ENCODE peak calls at places on chromosomes 13 and 19, in six cellular contexts. One of them, this sample, is unnamed.

GRCh38 chr13:40895715-40896184 is 106.3 kb downstream of the SLC25A15 start:
- DNase-seq in pancreas: no peak
- DNase-seq in body of pancreas: peak
- DNase-seq in spleen: no peak
- DNase-seq in Panc1: no peak
- DNase-seq in A673: no peak
- DNase-seq in this sample: peak

GRCh38 chr19:13096968-13097330 is 5.7 kb downstream of the LYL1 start:
- DNase-seq in pancreas: no peak
- DNase-seq in body of pancreas: no peak
- DNase-seq in spleen: no peak
- DNase-seq in Panc1: no peak
- DNase-seq in A673: no peak
- DNase-seq in this sample: no peak

GRCh38 chr13:101706651-101707050 is 254.2 kb downstream of the ITGBL1 start:
- DNase-seq in pancreas: no peak
- DNase-seq in body of pancreas: peak
- DNase-seq in spleen: no peak
- DNase-seq in Panc1: no peak
- DNase-seq in A673: peak
- DNase-seq in this sample: no peak

GRCh38 chr13:44109986-44110640 is 230.4 kb downstream of the LACC1 start:
- DNase-seq in pancreas: no peak
- DNase-seq in body of pancreas: no peak
- DNase-seq in spleen: no peak
- DNase-seq in Panc1: no peak
- DNase-seq in A673: no peak
- DNase-seq in this sample: no peak

GRCh38 chr13:64088491-64088890 is 2672.8 kb upstream of the PCDH20 start:
- DNase-seq in pancreas: no peak
- DNase-seq in body of pancreas: no peak
- DNase-seq in spleen: no peak
- DNase-seq in Panc1: no peak
- DNase-seq in A673: peak
- DNase-seq in this sample: no peak

GRCh38 chr13:97058417-97058816 is 64.1 kb upstream of the OXGR1 start:
- DNase-seq in pancreas: no peak
- DNase-seq in body of pancreas: no peak
- DNase-seq in spleen: no peak
- DNase-seq in Panc1: no peak
- DNase-seq in A673: peak
- DNase-seq in this sample: no peak

GRCh38 chr19:20153281-20153680 is 13.7 kb upstream of the ZNF486 start:
- DNase-seq in pancreas: no peak
- DNase-seq in body of pancreas: no peak
- DNase-seq in spleen: no peak
- DNase-seq in Panc1: no peak
- DNase-seq in A673: no peak
- DNase-seq in this sample: no peak

GRCh38 chr19:5308471-5309437 is 31.9 kb downstream of the PTPRS start:
- DNase-seq in pancreas: peak
- DNase-seq in body of pancreas: peak
- DNase-seq in spleen: no peak
- DNase-seq in Panc1: no peak
- DNase-seq in A673: peak
- DNase-seq in this sample: peak

GRCh38 chr13:71417205-71417604 is 449.8 kb downstream of the DACH1 start:
- DNase-seq in pancreas: no peak
- DNase-seq in body of pancreas: no peak
- DNase-seq in spleen: no peak
- DNase-seq in Panc1: no peak
- DNase-seq in A673: no peak
- DNase-seq in this sample: no peak

GRCh38 chr13:101346942-101347728 is 69.2 kb downstream of the NALCN start:
- DNase-seq in pancreas: no peak
- DNase-seq in body of pancreas: no peak
- DNase-seq in spleen: no peak
- DNase-seq in Panc1: no peak
- DNase-seq in A673: no peak
- DNase-seq in this sample: no peak

GRCh38 chr13:99431927-99432636 is 69.2 kb upstream of the TM9SF2 start:
- DNase-seq in pancreas: no peak
- DNase-seq in body of pancreas: no peak
- DNase-seq in spleen: no peak
- DNase-seq in Panc1: no peak
- DNase-seq in A673: no peak
- DNase-seq in this sample: no peak

GRCh38 chr19:55526216-55527196 is 10.4 kb downstream of the SBK2 start:
- DNase-seq in pancreas: peak
- DNase-seq in body of pancreas: peak
- DNase-seq in spleen: no peak
- DNase-seq in Panc1: no peak
- DNase-seq in A673: peak
- DNase-seq in this sample: no peak

GRCh38 chr19:45446295-45446694 is 21.5 kb upstream of the FOSB start:
- DNase-seq in pancreas: no peak
- DNase-seq in body of pancreas: no peak
- DNase-seq in spleen: no peak
- DNase-seq in Panc1: no peak
- DNase-seq in A673: no peak
- DNase-seq in this sample: no peak

GRCh38 chr13:32537580-32538233 is 888 bp downstream of the N4BP2L2 start:
- DNase-seq in pancreas: peak
- DNase-seq in body of pancreas: peak
- DNase-seq in spleen: peak
- DNase-seq in Panc1: no peak
- DNase-seq in A673: peak
- DNase-seq in this sample: no peak

GRCh38 chr13:41675306-41675705 is 218.0 kb downstream of the RGCC start:
- DNase-seq in pancreas: no peak
- DNase-seq in body of pancreas: no peak
- DNase-seq in spleen: no peak
- DNase-seq in Panc1: no peak
- DNase-seq in A673: no peak
- DNase-seq in this sample: no peak

GRCh38 chr13:40236566-40237168 is 429.8 kb downstream of the FOXO1 start:
- DNase-seq in pancreas: no peak
- DNase-seq in body of pancreas: peak
- DNase-seq in spleen: no peak
- DNase-seq in Panc1: no peak
- DNase-seq in A673: no peak
- DNase-seq in this sample: no peak

GRCh38 chr19:41586064-41586463 is 10.1 kb downstream of the CEACAM21 start:
- DNase-seq in pancreas: no peak
- DNase-seq in body of pancreas: no peak
- DNase-seq in spleen: no peak
- DNase-seq in Panc1: no peak
- DNase-seq in A673: no peak
- DNase-seq in this sample: no peak

GRCh38 chr19:55658846-55659459 is 4.1 kb downstream of the U2AF2 start:
- DNase-seq in pancreas: peak
- DNase-seq in body of pancreas: no peak
- DNase-seq in spleen: no peak
- DNase-seq in Panc1: no peak
- DNase-seq in A673: no peak
- DNase-seq in this sample: no peak

GRCh38 chr13:89267734-89268133 is 1596.6 kb downstream of the SLITRK5 start:
- DNase-seq in pancreas: no peak
- DNase-seq in body of pancreas: no peak
- DNase-seq in spleen: no peak
- DNase-seq in Panc1: no peak
- DNase-seq in A673: no peak
- DNase-seq in this sample: no peak

GRCh38 chr19:8305798-8306197 is 2.4 kb downstream of the CD320 start:
- DNase-seq in pancreas: peak
- DNase-seq in body of pancreas: peak
- DNase-seq in spleen: peak
- DNase-seq in Panc1: no peak
- DNase-seq in A673: no peak
- DNase-seq in this sample: no peak

GRCh38 chr19:7980635-7981121 is 24.8 kb downstream of the ELAVL1 start:
- DNase-seq in pancreas: peak
- DNase-seq in body of pancreas: no peak
- DNase-seq in spleen: peak
- DNase-seq in Panc1: no peak
- DNase-seq in A673: no peak
- DNase-seq in this sample: no peak

GRCh38 chr13:101624981-101625380 is 172.5 kb downstream of the ITGBL1 start:
- DNase-seq in pancreas: no peak
- DNase-seq in body of pancreas: no peak
- DNase-seq in spleen: no peak
- DNase-seq in Panc1: no peak
- DNase-seq in A673: peak
- DNase-seq in this sample: no peak

GRCh38 chr19:41911889-41912731 is 16.1 kb downstream of the ERFL start:
- DNase-seq in pancreas: peak
- DNase-seq in body of pancreas: no peak
- DNase-seq in spleen: no peak
- DNase-seq in Panc1: no peak
- DNase-seq in A673: no peak
- DNase-seq in this sample: no peak

GRCh38 chr19:44585371-44586141 is 27.8 kb upstream of the IGSF23 start:
- DNase-seq in pancreas: no peak
- DNase-seq in body of pancreas: no peak
- DNase-seq in spleen: no peak
- DNase-seq in Panc1: no peak
- DNase-seq in A673: peak
- DNase-seq in this sample: no peak

GRCh38 chr19:2848625-2849024 is 7.3 kb downstream of the ZNF555 start:
- DNase-seq in pancreas: no peak
- DNase-seq in body of pancreas: no peak
- DNase-seq in spleen: no peak
- DNase-seq in Panc1: no peak
- DNase-seq in A673: no peak
- DNase-seq in this sample: no peak

GRCh38 chr13:100208596-100208995 is 119.7 kb downstream of the PCCA start:
- DNase-seq in pancreas: no peak
- DNase-seq in body of pancreas: no peak
- DNase-seq in spleen: no peak
- DNase-seq in Panc1: no peak
- DNase-seq in A673: no peak
- DNase-seq in this sample: no peak

GRCh38 chr13:59681630-59682311 is 482.0 kb downstream of the DIAPH3 start:
- DNase-seq in pancreas: no peak
- DNase-seq in body of pancreas: no peak
- DNase-seq in spleen: no peak
- DNase-seq in Panc1: no peak
- DNase-seq in A673: no peak
- DNase-seq in this sample: no peak

GRCh38 chr19:49689133-49690072 is at the start of gene ADM5:
- DNase-seq in pancreas: peak
- DNase-seq in body of pancreas: peak
- DNase-seq in spleen: peak
- DNase-seq in Panc1: no peak
- DNase-seq in A673: peak
- DNase-seq in this sample: no peak
- H3K4me3 ChIP-seq in pancreas: peak
- H3K4me3 ChIP-seq in body of pancreas: peak
- H3K4me3 ChIP-seq in spleen: peak
- H3K4me3 ChIP-seq in Panc1: no peak
- H3K4me3 ChIP-seq in A673: peak
- H3K4me3 ChIP-seq in this sample: peak

DNA sequence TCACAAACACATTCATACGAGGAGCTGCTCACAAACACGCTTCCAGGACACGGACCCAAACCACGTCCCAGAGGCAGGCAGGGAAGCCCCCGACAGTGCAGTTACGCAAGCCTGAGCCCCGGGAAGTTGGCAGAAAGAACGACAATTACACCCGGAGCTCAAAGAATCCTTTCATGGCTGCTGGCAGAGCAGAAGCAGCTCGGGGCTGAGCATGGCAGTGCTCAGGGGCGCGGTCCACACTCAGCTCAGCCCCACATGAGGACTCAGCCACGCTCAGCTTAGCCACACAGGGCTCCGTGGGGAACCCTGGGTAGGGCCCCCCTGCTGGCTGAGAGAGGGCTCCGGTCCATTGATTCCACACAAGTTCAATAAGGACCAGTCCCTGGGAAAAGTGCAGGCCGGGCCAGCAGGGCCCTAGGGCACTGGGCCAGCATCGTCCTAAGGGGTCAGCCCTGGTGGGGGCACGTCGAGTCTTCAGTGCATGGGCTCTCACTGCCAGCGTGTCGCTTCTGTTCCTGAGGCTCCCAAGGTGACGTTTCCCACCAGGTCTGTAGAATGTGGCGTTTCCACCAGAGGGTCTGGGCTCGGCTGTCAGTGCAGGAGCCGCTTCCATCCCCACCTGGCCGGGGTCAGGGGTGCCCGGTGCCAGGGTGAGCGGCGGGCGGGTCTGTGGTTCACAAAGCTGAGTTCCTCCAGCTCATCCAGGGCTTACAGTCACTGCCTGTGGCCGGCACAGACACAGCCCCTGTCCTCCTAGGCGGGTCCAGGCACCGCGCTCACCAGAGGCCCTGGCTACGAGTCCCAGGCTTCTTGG is 23.1 kb downstream of the GAS6 start:
- DNase-seq in pancreas: peak
- DNase-seq in body of pancreas: peak
- DNase-seq in spleen: peak
- DNase-seq in Panc1: no peak
- DNase-seq in A673: no peak
- DNase-seq in this sample: no peak
- H3K27ac ChIP-seq in pancreas: peak
- H3K27ac ChIP-seq in body of pancreas: peak
- H3K27ac ChIP-seq in spleen: no peak
- H3K27ac ChIP-seq in Panc1: peak
- H3K27ac ChIP-seq in A673: no peak
- H3K27ac ChIP-seq in this sample: peak

DNA sequence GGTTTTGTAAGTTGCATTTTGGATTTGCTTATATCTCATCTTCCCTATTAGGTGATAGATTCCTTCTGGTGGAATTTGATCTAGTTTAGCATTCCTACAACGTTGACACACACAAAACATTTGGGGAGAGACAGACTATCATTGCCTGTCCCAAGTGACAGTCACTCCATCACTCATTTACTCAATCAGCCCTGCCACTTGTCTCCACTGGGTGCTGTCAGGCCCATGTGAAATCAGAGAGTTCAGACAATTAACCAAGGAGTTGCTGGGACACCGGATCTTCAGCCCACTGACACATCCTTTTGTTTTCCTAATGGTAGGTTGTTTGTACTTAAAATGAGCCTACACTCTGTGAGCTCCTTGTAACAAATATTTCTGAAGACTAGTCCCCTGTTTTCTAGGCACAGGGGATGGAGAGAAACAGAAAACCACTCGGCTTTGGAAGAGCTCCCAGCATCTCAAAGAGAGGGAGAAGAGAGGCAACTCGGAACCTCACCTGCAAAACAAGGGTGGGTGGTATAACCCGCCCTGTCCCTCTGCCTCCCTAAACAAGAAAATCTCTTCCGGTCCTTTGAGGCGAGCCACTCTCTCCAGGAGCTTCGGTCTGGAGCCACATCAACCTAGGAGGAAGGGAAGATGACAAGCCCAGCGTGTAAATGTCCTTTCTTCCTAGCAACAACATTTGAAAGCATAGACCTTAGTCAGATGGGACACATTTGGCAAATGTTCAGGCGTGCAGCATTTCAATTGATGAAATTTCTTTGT is 440.9 kb upstream of the KLF12 start:
- DNase-seq in pancreas: no peak
- DNase-seq in body of pancreas: no peak
- DNase-seq in spleen: no peak
- DNase-seq in Panc1: no peak
- DNase-seq in A673: no peak
- DNase-seq in this sample: no peak
- H3K4me3 ChIP-seq in pancreas: no peak
- H3K4me3 ChIP-seq in body of pancreas: no peak
- H3K4me3 ChIP-seq in spleen: peak
- H3K4me3 ChIP-seq in Panc1: no peak
- H3K4me3 ChIP-seq in A673: peak
- H3K4me3 ChIP-seq in this sample: no peak

GRCh38 chr19:11018743-11019142 is 57.9 kb downstream of the SMARCA4 start:
- DNase-seq in pancreas: no peak
- DNase-seq in body of pancreas: no peak
- DNase-seq in spleen: no peak
- DNase-seq in Panc1: no peak
- DNase-seq in A673: no peak
- DNase-seq in this sample: no peak
- H3K27ac ChIP-seq in pancreas: no peak
- H3K27ac ChIP-seq in body of pancreas: no peak
- H3K27ac ChIP-seq in spleen: no peak
- H3K27ac ChIP-seq in Panc1: no peak
- H3K27ac ChIP-seq in A673: no peak
- H3K27ac ChIP-seq in this sample: no peak